ENCODE peak calls at places on chromosomes 3 and 15, in ten cellular contexts. N is activated CD4-positive, alpha-beta T cell treated with anti-CD3 and anti-CD28 coated beads, Interleukin-2, amount 50 U/mL, for 4 hours; L is CD4-positive, alpha-beta T cell; G is LNCaP clone FGC; S is HTR-8/SVneo; J is C1 segment of cervical spinal cord; D is ecto neural progenitor cell; K is cardiac muscle cell; M is fibroblast of lung; V is NCI-H446. P is an unnamed sample.
A peak's percentile ranks its signal among the peaks of the same experiment; 100 is the strongest.

GRCh38 chr3:105118905-105119304 is 247.8 kb upstream of the ALCAM start:
- DNase-seq in N (no peak), L (no peak), G (no peak), S (peak; percentile 3), J (no peak), D (no peak), K (peak; percentile 39), M (peak; percentile 8), V (no peak), P (peak; percentile 41)

GRCh38 chr3:150365132-150365604 is 42.9 kb upstream of the TSC22D2 start:
- DNase-seq in N (no peak), L (no peak), G (no peak), S (no peak), J (no peak), D (no peak), K (peak; percentile 55), M (peak; percentile 85), V (no peak), P (no peak)

GRCh38 chr15:69794643-69795461 is 302.9 kb downstream of the TLE3 start:
- DNase-seq in N (no peak), L (no peak), G (no peak), S (peak; percentile 61), J (no peak), D (no peak), K (peak; percentile 34), M (peak; percentile 79), V (no peak), P (peak; percentile 43)

GRCh38 chr15:72062319-72062718 is 55.6 kb downstream of the MYO9A start:
- DNase-seq in N (no peak), L (no peak), G (no peak), S (no peak), J (no peak), D (no peak), K (no peak), M (no peak), V (no peak), P (no peak)

GRCh38 chr3:100354850-100355249 is 20.3 kb downstream of the NIT2 start:
- DNase-seq in N (no peak), L (no peak), G (no peak), S (no peak), J (no peak), D (no peak), K (peak; percentile 48), M (peak; percentile 74), V (no peak), P (no peak)

GRCh38 chr3:20669184-20669583 is 483.2 kb upstream of the SGO1 start:
- DNase-seq in N (no peak), L (no peak), G (no peak), S (no peak), J (no peak), D (no peak), K (peak; percentile 54), M (peak; percentile 68), V (peak; percentile 89), P (no peak)

GRCh38 chr15:67998599-67999122 is 55.5 kb upstream of the PIAS1 start:
- DNase-seq in N (no peak), L (no peak), G (peak; percentile 63), S (peak; percentile 83), J (no peak), D (no peak), K (peak; percentile 63), M (peak; percentile 57), V (peak; percentile 40), P (peak; percentile 80)

GRCh38 chr15:76251717-76252116 is 59.6 kb downstream of the ETFA start:
- DNase-seq in N (no peak), L (no peak), G (peak; percentile 55), S (no peak), J (no peak), D (no peak), K (no peak), M (no peak), V (no peak), P (no peak)

GRCh38 chr15:39140060-39140604 is 440.7 kb upstream of the THBS1 start:
- DNase-seq in N (no peak), L (no peak), G (no peak), S (peak; percentile 62), J (no peak), D (no peak), K (peak; percentile 96), M (peak; percentile 98), V (no peak), P (no peak)

GRCh38 chr3:50160561-50160983 is 5.4 kb downstream of the SEMA3F start:
- DNase-seq in N (no peak), L (no peak), G (no peak), S (no peak), J (no peak), D (no peak), K (peak; percentile 36), M (no peak), V (no peak), P (no peak)

GRCh38 chr3:127671523-127672428 is 976 bp upstream of the ABTB1 start:
- DNase-seq in N (peak; percentile 12), L (peak; percentile 46), G (no peak), S (no peak), J (no peak), D (peak; percentile 47), K (peak; percentile 11), M (peak; percentile 7), V (no peak), P (no peak)

GRCh38 chr15:62647195-62647865 is 395.2 kb upstream of the TPM1 start:
- DNase-seq in N (no peak), L (no peak), G (peak; percentile 82), S (peak; percentile 80), J (no peak), D (no peak), K (peak; percentile 46), M (peak; percentile 93), V (no peak), P (peak; percentile 69)

GRCh38 chr15:66743703-66744536 is 41.9 kb downstream of the SMAD6 start:
- DNase-seq in N (no peak), L (no peak), G (no peak), S (no peak), J (no peak), D (no peak), K (peak; percentile 66), M (no peak), V (no peak), P (no peak)

GRCh38 chr3:110493752-110494151 is 577.9 kb upstream of the NECTIN3 start:
- DNase-seq in N (no peak), L (no peak), G (no peak), S (no peak), J (no peak), D (no peak), K (no peak), M (no peak), V (no peak), P (no peak)

GRCh38 chr15:62879770-62880169 is 162.8 kb upstream of the TPM1 start:
- DNase-seq in N (no peak), L (no peak), G (no peak), S (no peak), J (no peak), D (no peak), K (no peak), M (no peak), V (no peak), P (no peak)

GRCh38 chr15:30065025-30065801 is 17.5 kb upstream of the GOLGA8J start:
- DNase-seq in N (no peak), L (no peak), G (no peak), S (peak; percentile 64), J (no peak), D (no peak), K (peak; percentile 38), M (peak; percentile 93), V (no peak), P (peak; percentile 82)

GRCh38 chr15:28885630-28886430 is at the start of gene APBA2:
- DNase-seq in N (peak; percentile 38), L (peak; percentile 64), G (no peak), S (peak; percentile 23), J (no peak), D (peak; percentile 79), K (peak; percentile 59), M (peak; percentile 50), V (peak; percentile 58), P (peak; percentile 32)

GRCh38 chr3:149163066-149163465 is 33.6 kb downstream of the HPS3 start:
- DNase-seq in N (no peak), L (no peak), G (no peak), S (no peak), J (no peak), D (no peak), K (no peak), M (no peak), V (no peak), P (no peak)

GRCh38 chr3:55896155-55896554 is 409.0 kb upstream of the WNT5A start:
- DNase-seq in N (no peak), L (no peak), G (no peak), S (no peak), J (no peak), D (no peak), K (no peak), M (no peak), V (no peak), P (no peak)

GRCh38 chr3:8500966-8501365 is 657 bp upstream of the LMCD1 start:
- DNase-seq in N (no peak), L (no peak), G (no peak), S (no peak), J (no peak), D (no peak), K (no peak), M (no peak), V (no peak), P (no peak)

GRCh38 chr15:22979069-22979698 is 984 bp downstream of the CYFIP1 start:
- DNase-seq in N (peak; percentile 6), L (no peak), G (no peak), S (peak; percentile 33), J (no peak), D (peak; percentile 80), K (peak; percentile 51), M (peak; percentile 59), V (peak; percentile 9), P (peak; percentile 70)

GRCh38 chr3:150733936-150734794 is 28.8 kb downstream of the SIAH2 start:
- DNase-seq in N (no peak), L (no peak), G (no peak), S (no peak), J (no peak), D (no peak), K (peak; percentile 47), M (peak; percentile 49), V (no peak), P (peak; percentile 58)

GRCh38 chr3:23920151-23920655 is 3.3 kb downstream of the RPL15 start:
- DNase-seq in N (no peak), L (no peak), G (no peak), S (no peak), J (no peak), D (no peak), K (no peak), M (no peak), V (no peak), P (no peak)

GRCh38 chr3:108564564-108564963 is 24.7 kb downstream of the CIP2A start:
- DNase-seq in N (no peak), L (no peak), G (no peak), S (no peak), J (no peak), D (no peak), K (no peak), M (no peak), V (no peak), P (no peak)

GRCh38 chr3:4995500-4996053 is 16.3 kb downstream of the BHLHE40 start:
- DNase-seq in N (no peak), L (no peak), G (no peak), S (no peak), J (no peak), D (peak; percentile 38), K (peak; percentile 58), M (peak; percentile 87), V (no peak), P (peak; percentile 58)

P was measured in RWPE1.